ENCODE peak calls at places on chromosomes 3 and 15, in five cellular contexts. One of them, this sample, is unnamed.

GRCh38 chr3:50154840-50155490 is at the start of gene SEMA3F:
- DNase-seq in astrocyte: peak; percentile 51
- DNase-seq in uterus: peak; percentile 60
- DNase-seq in H1: peak; percentile 83
- DNase-seq in spleen: peak; percentile 91
- DNase-seq in this sample: peak; percentile 88

GRCh38 chr3:57078366-57079220 is 18.1 kb downstream of the SPATA12 start:
- DNase-seq in astrocyte: peak; percentile 41
- DNase-seq in uterus: peak; percentile 59
- DNase-seq in H1: peak; percentile 89
- DNase-seq in spleen: peak; percentile 81
- DNase-seq in this sample: peak; percentile 77

GRCh38 chr3:107680698-107681097 is 157.9 kb downstream of the BBX start:
- DNase-seq in astrocyte: peak; percentile 70
- DNase-seq in uterus: no peak
- DNase-seq in H1: no peak
- DNase-seq in spleen: no peak
- DNase-seq in this sample: no peak

GRCh38 chr15:100651253-100651652 is 48.9 kb downstream of the ASB7 start:
- DNase-seq in astrocyte: no peak
- DNase-seq in uterus: no peak
- DNase-seq in H1: no peak
- DNase-seq in spleen: no peak
- DNase-seq in this sample: no peak

GRCh38 chr15:73437541-73438109 is 5.3 kb upstream of the REC114 start:
- DNase-seq in astrocyte: no peak
- DNase-seq in uterus: no peak
- DNase-seq in H1: no peak
- DNase-seq in spleen: no peak
- DNase-seq in this sample: no peak

GRCh38 chr3:119598410-119599098 is 869 bp downstream of the PLA1A start:
- DNase-seq in astrocyte: no peak
- DNase-seq in uterus: no peak
- DNase-seq in H1: no peak
- DNase-seq in spleen: no peak
- DNase-seq in this sample: no peak

GRCh38 chr3:194134231-194134756 is 1.7 kb upstream of the HES1 start:
- DNase-seq in astrocyte: peak; percentile 77
- DNase-seq in uterus: no peak
- DNase-seq in H1: peak; percentile 72
- DNase-seq in spleen: peak; percentile 90
- DNase-seq in this sample: peak; percentile 91

GRCh38 chr3:167863811-167864558 is 128.5 kb downstream of the SERPINI1 start:
- DNase-seq in astrocyte: no peak
- DNase-seq in uterus: no peak
- DNase-seq in H1: no peak
- DNase-seq in spleen: no peak
- DNase-seq in this sample: no peak

GRCh38 chr15:85854345-85855097 is 59.8 kb upstream of the KLHL25 start:
- DNase-seq in astrocyte: peak; percentile 38
- DNase-seq in uterus: peak; percentile 31
- DNase-seq in H1: peak; percentile 54
- DNase-seq in spleen: no peak
- DNase-seq in this sample: no peak

GRCh38 chr3:111605016-111605415 is 9.9 kb upstream of the ZBED2 start:
- DNase-seq in astrocyte: no peak
- DNase-seq in uterus: no peak
- DNase-seq in H1: no peak
- DNase-seq in spleen: no peak
- DNase-seq in this sample: no peak

GRCh38 chr15:91032919-91033803 is 10.8 kb upstream of the VPS33B start:
- DNase-seq in astrocyte: no peak
- DNase-seq in uterus: no peak
- DNase-seq in H1: peak; percentile 94
- DNase-seq in spleen: peak; percentile 83
- DNase-seq in this sample: peak; percentile 91

GRCh38 chr3:124584245-124584551 is 146.1 kb upstream of the UMPS start:
- DNase-seq in astrocyte: no peak
- DNase-seq in uterus: no peak
- DNase-seq in H1: no peak
- DNase-seq in spleen: no peak
- DNase-seq in this sample: no peak

GRCh38 chr15:68794307-68794706 is 26.4 kb downstream of the ANP32A start:
- DNase-seq in astrocyte: no peak
- DNase-seq in uterus: no peak
- DNase-seq in H1: no peak
- DNase-seq in spleen: no peak
- DNase-seq in this sample: no peak
- H3K27ac ChIP-seq in astrocyte: no peak overlapping the region
- H3K27ac ChIP-seq in uterus: peak overlapping the region; percentile 88
- H3K27ac ChIP-seq in H1: no peak overlapping the region
- H3K27ac ChIP-seq in spleen: peak overlapping the region; percentile 78
- H3K27ac ChIP-seq in this sample: peak overlapping the region; percentile 75

GRCh38 chr15:62566248-62566647 is 401.2 kb upstream of the C2CD4B start:
- DNase-seq in astrocyte: peak; percentile 24
- DNase-seq in uterus: no peak
- DNase-seq in H1: no peak
- DNase-seq in spleen: no peak
- DNase-seq in this sample: no peak
- H3K27ac ChIP-seq in astrocyte: no peak overlapping the region
- H3K27ac ChIP-seq in uterus: no peak overlapping the region
- H3K27ac ChIP-seq in H1: no peak overlapping the region
- H3K27ac ChIP-seq in spleen: no peak overlapping the region
- H3K27ac ChIP-seq in this sample: no peak overlapping the region

DNA sequence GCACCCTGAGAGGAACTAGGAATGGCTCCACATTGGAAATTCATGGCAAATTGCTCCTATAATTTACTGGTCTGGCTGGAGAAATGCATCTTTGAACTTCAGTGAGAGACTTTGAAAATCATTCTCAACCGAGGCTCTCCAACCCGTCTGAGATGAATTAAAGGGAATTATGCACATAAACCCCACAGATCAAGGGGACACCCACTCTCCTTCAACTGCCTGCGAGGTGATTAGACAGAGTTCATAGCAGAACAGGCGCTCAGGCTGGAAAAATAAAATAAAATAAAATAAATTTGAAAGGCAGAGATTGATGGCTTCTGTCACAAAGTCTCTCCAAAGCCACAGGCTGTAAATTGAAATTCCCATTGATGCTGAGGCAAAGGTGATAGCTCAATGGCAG is 37.7 kb downstream of the MEGF11 start:
- DNase-seq in astrocyte: no peak
- DNase-seq in uterus: no peak
- DNase-seq in H1: no peak
- DNase-seq in spleen: no peak
- DNase-seq in this sample: no peak
- H3K27ac ChIP-seq in astrocyte: no peak overlapping the region
- H3K27ac ChIP-seq in uterus: no peak overlapping the region
- H3K27ac ChIP-seq in H1: no peak overlapping the region
- H3K27ac ChIP-seq in spleen: no peak overlapping the region
- H3K27ac ChIP-seq in this sample: no peak overlapping the region

GRCh38 chr3:105837143-105837740 is 31.6 kb downstream of the CBLB start:
- DNase-seq in astrocyte: no peak
- DNase-seq in uterus: no peak
- DNase-seq in H1: no peak
- DNase-seq in spleen: no peak
- DNase-seq in this sample: no peak
- H3K27ac ChIP-seq in astrocyte: peak overlapping the region; percentile 51
- H3K27ac ChIP-seq in uterus: no peak overlapping the region
- H3K27ac ChIP-seq in H1: no peak overlapping the region
- H3K27ac ChIP-seq in spleen: peak overlapping the region; percentile 7
- H3K27ac ChIP-seq in this sample: peak overlapping the region; percentile 1

DNA sequence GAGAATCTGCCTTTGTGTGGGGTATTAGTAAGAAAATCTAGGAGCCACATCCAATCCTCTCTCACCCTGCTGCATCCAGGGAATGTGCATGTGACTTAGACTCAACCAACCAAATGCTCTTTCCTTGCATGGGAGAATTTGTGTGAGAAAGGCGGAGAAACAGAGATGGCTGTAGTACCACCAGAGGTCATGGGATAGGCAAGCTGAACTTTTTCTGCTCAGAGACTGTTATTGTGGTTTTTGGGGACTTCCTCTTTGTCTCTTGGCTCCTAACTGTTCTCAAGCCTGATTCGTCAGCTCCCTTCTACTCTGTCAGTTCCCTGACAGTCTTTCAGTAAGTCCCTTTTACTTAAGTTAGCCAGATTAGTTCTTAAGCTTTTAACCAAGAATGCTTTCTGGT is 2.6 kb upstream of the ZSCAN2 start:
- DNase-seq in astrocyte: no peak
- DNase-seq in uterus: no peak
- DNase-seq in H1: no peak
- DNase-seq in spleen: no peak
- DNase-seq in this sample: no peak
- H3K27ac ChIP-seq in astrocyte: no peak overlapping the region
- H3K27ac ChIP-seq in uterus: no peak overlapping the region
- H3K27ac ChIP-seq in H1: no peak overlapping the region
- H3K27ac ChIP-seq in spleen: peak overlapping the region; percentile 80
- H3K27ac ChIP-seq in this sample: peak overlapping the region; percentile 69

DNA sequence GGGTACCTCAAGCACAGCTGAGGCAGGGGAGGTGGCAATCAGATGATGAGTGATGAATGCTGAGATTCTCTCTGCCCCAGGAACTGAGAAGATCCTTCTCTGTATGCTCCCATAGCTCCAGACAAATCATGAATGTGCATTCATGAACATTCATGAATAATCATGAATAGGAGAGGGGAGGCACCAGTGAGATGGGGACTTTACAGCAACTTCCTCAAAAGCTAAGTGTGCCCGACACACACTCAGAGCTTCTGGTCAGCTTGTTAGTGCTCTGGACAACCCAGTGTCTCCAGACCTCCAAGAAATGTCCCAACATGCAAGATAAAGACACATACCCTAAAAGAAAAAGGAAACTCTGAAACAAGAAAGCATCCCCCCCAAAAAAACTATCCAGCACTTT is 24.2 kb downstream of the LRRC2 start:
- DNase-seq in astrocyte: no peak
- DNase-seq in uterus: no peak
- DNase-seq in H1: no peak
- DNase-seq in spleen: no peak
- DNase-seq in this sample: no peak
- H3K27ac ChIP-seq in astrocyte: no peak overlapping the region
- H3K27ac ChIP-seq in uterus: no peak overlapping the region
- H3K27ac ChIP-seq in H1: no peak overlapping the region
- H3K27ac ChIP-seq in spleen: no peak overlapping the region
- H3K27ac ChIP-seq in this sample: no peak overlapping the region

DNA sequence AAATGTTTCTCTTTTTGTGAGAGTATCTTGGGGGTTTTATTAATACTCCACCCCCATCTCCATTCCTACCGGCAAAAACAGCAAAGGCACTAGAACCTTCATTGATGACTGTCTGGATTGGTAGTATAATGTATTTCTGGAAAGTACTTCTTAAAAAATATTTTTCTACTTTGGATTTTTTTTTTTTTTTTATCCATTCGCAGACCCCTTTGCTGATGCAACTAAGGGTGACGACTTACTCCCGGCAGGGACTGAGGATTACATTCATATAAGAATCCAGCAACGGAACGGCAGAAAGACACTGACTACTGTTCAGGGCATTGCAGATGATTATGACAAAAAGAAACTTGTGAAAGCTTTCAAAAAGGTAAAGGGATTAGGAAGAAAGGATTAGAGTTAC is 1.2 kb downstream of the EIF1B start:
- DNase-seq in astrocyte: no peak
- DNase-seq in uterus: no peak
- DNase-seq in H1: no peak
- DNase-seq in spleen: no peak
- DNase-seq in this sample: no peak
- H3K27ac ChIP-seq in astrocyte: peak overlapping the region; percentile 90
- H3K27ac ChIP-seq in uterus: peak overlapping the region; percentile 91
- H3K27ac ChIP-seq in H1: no peak overlapping the region
- H3K27ac ChIP-seq in spleen: peak overlapping the region; percentile 98
- H3K27ac ChIP-seq in this sample: peak overlapping the region; percentile 98

GRCh38 chr3:37890522-37890921 is 28.8 kb downstream of the CTDSPL start:
- DNase-seq in astrocyte: no peak
- DNase-seq in uterus: no peak
- DNase-seq in H1: no peak
- DNase-seq in spleen: no peak
- DNase-seq in this sample: no peak
- H3K27ac ChIP-seq in astrocyte: no peak overlapping the region
- H3K27ac ChIP-seq in uterus: no peak overlapping the region
- H3K27ac ChIP-seq in H1: no peak overlapping the region
- H3K27ac ChIP-seq in spleen: no peak overlapping the region
- H3K27ac ChIP-seq in this sample: no peak overlapping the region